ENCODE peak calls at places on chromosomes 13 and 19, in four cellular contexts. V is neural progenitor cell, O is NCI-H748 treated with DMSO at 0.1 percent for 48 hours, L is A172. N is an unnamed sample.

GRCh38 chr19:15759962-15760565 is 22.3 kb downstream of the OR10H3 start:
- DNase-seq in V (no peak), O (no peak), L (no peak), N (no peak)

GRCh38 chr19:873084-874019 is 13.9 kb downstream of the CFD start:
- DNase-seq in V (peak; percentile 62), O (no peak), L (peak; percentile 77), N (no peak)

GRCh38 chr19:42108527-42109389 is 23.5 kb downstream of the POU2F2 start:
- DNase-seq in V (peak; percentile 93), O (peak; percentile 92), L (peak; percentile 94), N (peak; percentile 83)

GRCh38 chr13:91406619-91407018 is 8.2 kb downstream of the GPC5 start:
- DNase-seq in V (peak; percentile 83), O (peak; percentile 84), L (peak; percentile 22), N (no peak)

GRCh38 chr19:40392894-40393517 is 3.0 kb upstream of the HIPK4 start:
- DNase-seq in V (no peak), O (no peak), L (no peak), N (no peak)

GRCh38 chr13:111639994-111640393 is 319.6 kb downstream of the TEX29 start:
- DNase-seq in V (no peak), O (no peak), L (no peak), N (no peak)

GRCh38 chr13:111937763-111938375 is 129.1 kb upstream of the SOX1 start:
- DNase-seq in V (no peak), O (peak; percentile 26), L (no peak), N (peak; percentile 91)

GRCh38 chr13:66154981-66155380 is 1075.2 kb downstream of the PCDH9 start:
- DNase-seq in V (no peak), O (no peak), L (no peak), N (no peak)

GRCh38 chr13:114315074-114315785 is 927 bp downstream of the CHAMP1 start:
- DNase-seq in V (no peak), O (no peak), L (no peak), N (no peak)

GRCh38 chr13:107803822-107804495 is 411.4 kb downstream of the LIG4 start:
- DNase-seq in V (no peak), O (no peak), L (no peak), N (no peak)

GRCh38 chr19:14434543-14435319 is 1.6 kb downstream of the PKN1 start:
- DNase-seq in V (no peak), O (no peak), L (peak; percentile 98), N (no peak)

GRCh38 chr19:9309139-9309973 is at the start of gene ZNF699:
- DNase-seq in V (peak; percentile 100), O (peak; percentile 96), L (peak; percentile 98), N (peak; percentile 96)

GRCh38 chr19:50358483-50359431 is 6.7 kb downstream of the NAPSA start:
- DNase-seq in V (no peak), O (peak; percentile 69), L (no peak), N (peak; percentile 40)

GRCh38 chr19:45234089-45234869 is 10.9 kb downstream of the EXOC3L2 start:
- DNase-seq in V (peak; percentile 65), O (no peak), L (no peak), N (no peak)

GRCh38 chr19:4284176-4284958 is 5.3 kb downstream of the SHD start:
- DNase-seq in V (peak; percentile 87), O (no peak), L (peak; percentile 34), N (no peak)

GRCh38 chr13:93776936-93777335 is 550.3 kb downstream of the GPC6 start:
- DNase-seq in V (no peak), O (no peak), L (peak; percentile 10), N (no peak)

GRCh38 chr13:98921015-98921414 is 56.8 kb downstream of the DOCK9 start:
- DNase-seq in V (no peak), O (no peak), L (no peak), N (no peak)

GRCh38 chr19:48053076-48053475 is 9.2 kb upstream of the CABP5 start:
- DNase-seq in V (no peak), O (no peak), L (no peak), N (no peak)

GRCh38 chr19:49613374-49613773 is 22.4 kb downstream of the PRR12 start:
- DNase-seq in V (no peak), O (no peak), L (peak; percentile 85), N (no peak)

GRCh38 chr19:58248886-58249285 is 20.2 kb downstream of the ZNF544 start:
- DNase-seq in V (no peak), O (no peak), L (no peak), N (no peak)

GRCh38 chr13:75132800-75133695 is 348.9 kb downstream of the TBC1D4 start:
- DNase-seq in V (no peak), O (no peak), L (no peak), N (no peak)

GRCh38 chr19:40216013-40216776 is 2.0 kb downstream of the TTC9B start:
- DNase-seq in V (no peak), O (no peak), L (no peak), N (no peak)

GRCh38 chr19:54366811-54367210 is 2.1 kb upstream of the LAIR1 start:
- DNase-seq in V (no peak), O (no peak), L (no peak), N (no peak)

GRCh38 chr19:23527797-23528196 is 132.5 kb upstream of the ZNF91 start:
- DNase-seq in V (no peak), O (no peak), L (no peak), N (no peak)

GRCh38 chr19:38190793-38191192 is 33.2 kb downstream of the DPF1 start:
- DNase-seq in V (no peak), O (no peak), L (no peak), N (no peak)

GRCh38 chr19:12578641-12579040 is 27.4 kb upstream of the ZNF564 start:
- DNase-seq in V (no peak), O (no peak), L (no peak), N (no peak)

GRCh38 chr13:26679411-26679810 is 81.2 kb downstream of the GPR12 start:
- DNase-seq in V (no peak), O (no peak), L (peak; percentile 43), N (no peak)

N was measured in NCI-H774.